ENCODE peak calls at places on chromosomes 11 and 22, in seven cellular contexts. One of them, this sample, is unnamed.

GRCh38 chr11:74316772-74317505 is 5.5 kb upstream of the P4HA3 start:
- DNase-seq in left ventricle myocardium inferior: no peak
- DNase-seq in activated B cell treated with CpG ODN at 0.5 μM for 24 hours: no peak
- DNase-seq in psoas muscle: no peak
- DNase-seq in fibroblast of villous mesenchyme: no peak
- DNase-seq in Panc1: no peak
- DNase-seq in AG10803: peak; percentile 50
- DNase-seq in this sample: peak; percentile 51

GRCh38 chr11:131748146-131749050 is 378.0 kb downstream of the NTM start:
- DNase-seq in left ventricle myocardium inferior: peak; percentile 48
- DNase-seq in activated B cell treated with CpG ODN at 0.5 μM for 24 hours: no peak
- DNase-seq in psoas muscle: peak; percentile 55
- DNase-seq in fibroblast of villous mesenchyme: peak; percentile 68
- DNase-seq in Panc1: no peak
- DNase-seq in AG10803: peak; percentile 71
- DNase-seq in this sample: peak; percentile 85

GRCh38 chr11:117449111-117449693 is 121.5 kb downstream of the CEP164 start:
- DNase-seq in left ventricle myocardium inferior: no peak
- DNase-seq in activated B cell treated with CpG ODN at 0.5 μM for 24 hours: no peak
- DNase-seq in psoas muscle: no peak
- DNase-seq in fibroblast of villous mesenchyme: no peak
- DNase-seq in Panc1: no peak
- DNase-seq in AG10803: no peak
- DNase-seq in this sample: peak; percentile 5

GRCh38 chr11:36509694-36510566 is at the start of gene TRAF6:
- DNase-seq in left ventricle myocardium inferior: peak; percentile 91
- DNase-seq in activated B cell treated with CpG ODN at 0.5 μM for 24 hours: peak; percentile 92
- DNase-seq in psoas muscle: peak; percentile 95
- DNase-seq in fibroblast of villous mesenchyme: peak; percentile 84
- DNase-seq in Panc1: peak; percentile 42
- DNase-seq in AG10803: peak; percentile 79
- DNase-seq in this sample: peak; percentile 87

GRCh38 chr11:130390071-130390758 is 38.2 kb downstream of the ADAMTS8 start:
- DNase-seq in left ventricle myocardium inferior: no peak
- DNase-seq in activated B cell treated with CpG ODN at 0.5 μM for 24 hours: no peak
- DNase-seq in psoas muscle: no peak
- DNase-seq in fibroblast of villous mesenchyme: peak; percentile 93
- DNase-seq in Panc1: peak; percentile 54
- DNase-seq in AG10803: peak; percentile 72
- DNase-seq in this sample: peak; percentile 89

GRCh38 chr11:11250470-11250869 is 102.6 kb downstream of the CSNK2A3 start:
- DNase-seq in left ventricle myocardium inferior: no peak
- DNase-seq in activated B cell treated with CpG ODN at 0.5 μM for 24 hours: no peak
- DNase-seq in psoas muscle: no peak
- DNase-seq in fibroblast of villous mesenchyme: peak; percentile 8
- DNase-seq in Panc1: no peak
- DNase-seq in AG10803: peak; percentile 7
- DNase-seq in this sample: no peak

GRCh38 chr11:69841859-69842698 is 22.9 kb upstream of the FGF3 start:
- DNase-seq in left ventricle myocardium inferior: no peak
- DNase-seq in activated B cell treated with CpG ODN at 0.5 μM for 24 hours: no peak
- DNase-seq in psoas muscle: no peak
- DNase-seq in fibroblast of villous mesenchyme: peak; percentile 3
- DNase-seq in Panc1: no peak
- DNase-seq in AG10803: no peak
- DNase-seq in this sample: peak; percentile 30

GRCh38 chr11:72741429-72741833 is 10.8 kb downstream of the ARAP1 start:
- DNase-seq in left ventricle myocardium inferior: peak; percentile 42
- DNase-seq in activated B cell treated with CpG ODN at 0.5 μM for 24 hours: no peak
- DNase-seq in psoas muscle: peak; percentile 63
- DNase-seq in fibroblast of villous mesenchyme: peak; percentile 52
- DNase-seq in Panc1: no peak
- DNase-seq in AG10803: no peak
- DNase-seq in this sample: peak; percentile 42

GRCh38 chr11:122900803-122901202 is 18.2 kb downstream of the JHY start:
- DNase-seq in left ventricle myocardium inferior: no peak
- DNase-seq in activated B cell treated with CpG ODN at 0.5 μM for 24 hours: no peak
- DNase-seq in psoas muscle: no peak
- DNase-seq in fibroblast of villous mesenchyme: no peak
- DNase-seq in Panc1: no peak
- DNase-seq in AG10803: peak; percentile 54
- DNase-seq in this sample: peak; percentile 59

GRCh38 chr11:71442123-71442522 is 6.1 kb downstream of the DHCR7 start:
- DNase-seq in left ventricle myocardium inferior: no peak
- DNase-seq in activated B cell treated with CpG ODN at 0.5 μM for 24 hours: no peak
- DNase-seq in psoas muscle: no peak
- DNase-seq in fibroblast of villous mesenchyme: no peak
- DNase-seq in Panc1: no peak
- DNase-seq in AG10803: no peak
- DNase-seq in this sample: no peak

GRCh38 chr22:36874309-36874696 is 13.5 kb downstream of the NCF4 start:
- DNase-seq in left ventricle myocardium inferior: no peak
- DNase-seq in activated B cell treated with CpG ODN at 0.5 μM for 24 hours: no peak
- DNase-seq in psoas muscle: no peak
- DNase-seq in fibroblast of villous mesenchyme: peak; percentile 4
- DNase-seq in Panc1: no peak
- DNase-seq in AG10803: no peak
- DNase-seq in this sample: no peak

GRCh38 chr11:70122490-70123198 is 44.5 kb downstream of the ANO1 start:
- DNase-seq in left ventricle myocardium inferior: no peak
- DNase-seq in activated B cell treated with CpG ODN at 0.5 μM for 24 hours: no peak
- DNase-seq in psoas muscle: no peak
- DNase-seq in fibroblast of villous mesenchyme: no peak
- DNase-seq in Panc1: no peak
- DNase-seq in AG10803: no peak
- DNase-seq in this sample: no peak

GRCh38 chr22:27719535-27720227 is 81.9 kb downstream of the MN1 start:
- DNase-seq in left ventricle myocardium inferior: no peak
- DNase-seq in activated B cell treated with CpG ODN at 0.5 μM for 24 hours: no peak
- DNase-seq in psoas muscle: peak; percentile 90
- DNase-seq in fibroblast of villous mesenchyme: no peak
- DNase-seq in Panc1: no peak
- DNase-seq in AG10803: peak; percentile 67
- DNase-seq in this sample: peak; percentile 36

GRCh38 chr11:2089536-2090165 is 49.5 kb downstream of the IGF2 start:
- DNase-seq in left ventricle myocardium inferior: no peak
- DNase-seq in activated B cell treated with CpG ODN at 0.5 μM for 24 hours: no peak
- DNase-seq in psoas muscle: peak; percentile 46
- DNase-seq in fibroblast of villous mesenchyme: peak; percentile 43
- DNase-seq in Panc1: no peak
- DNase-seq in AG10803: peak; percentile 29
- DNase-seq in this sample: peak; percentile 58

GRCh38 chr22:46674367-46674781 is 54.2 kb downstream of the GRAMD4 start:
- DNase-seq in left ventricle myocardium inferior: peak; percentile 66
- DNase-seq in activated B cell treated with CpG ODN at 0.5 μM for 24 hours: peak; percentile 73
- DNase-seq in psoas muscle: peak; percentile 84
- DNase-seq in fibroblast of villous mesenchyme: no peak
- DNase-seq in Panc1: no peak
- DNase-seq in AG10803: no peak
- DNase-seq in this sample: no peak

GRCh38 chr22:42064629-42065028 is 6.0 kb downstream of the NAGA start:
- DNase-seq in left ventricle myocardium inferior: no peak
- DNase-seq in activated B cell treated with CpG ODN at 0.5 μM for 24 hours: no peak
- DNase-seq in psoas muscle: no peak
- DNase-seq in fibroblast of villous mesenchyme: no peak
- DNase-seq in Panc1: no peak
- DNase-seq in AG10803: no peak
- DNase-seq in this sample: no peak

GRCh38 chr11:2898366-2899079 is 12.9 kb upstream of the CDKN1C start:
- DNase-seq in left ventricle myocardium inferior: peak; percentile 47
- DNase-seq in activated B cell treated with CpG ODN at 0.5 μM for 24 hours: no peak
- DNase-seq in psoas muscle: peak; percentile 76
- DNase-seq in fibroblast of villous mesenchyme: peak; percentile 93
- DNase-seq in Panc1: no peak
- DNase-seq in AG10803: peak; percentile 86
- DNase-seq in this sample: peak; percentile 95

GRCh38 chr22:22425783-22426624 is 82.5 kb downstream of the ZNF280B start:
- DNase-seq in left ventricle myocardium inferior: no peak
- DNase-seq in activated B cell treated with CpG ODN at 0.5 μM for 24 hours: no peak
- DNase-seq in psoas muscle: no peak
- DNase-seq in fibroblast of villous mesenchyme: no peak
- DNase-seq in Panc1: no peak
- DNase-seq in AG10803: no peak
- DNase-seq in this sample: no peak

GRCh38 chr11:65431452-65432132 is 9.0 kb downstream of the NEAT1 start:
- DNase-seq in left ventricle myocardium inferior: no peak
- DNase-seq in activated B cell treated with CpG ODN at 0.5 μM for 24 hours: no peak
- DNase-seq in psoas muscle: no peak
- DNase-seq in fibroblast of villous mesenchyme: peak; percentile 67
- DNase-seq in Panc1: no peak
- DNase-seq in AG10803: peak; percentile 44
- DNase-seq in this sample: peak; percentile 75

GRCh38 chr11:61543606-61544306 is 35.2 kb downstream of the LRRC10B start:
- DNase-seq in left ventricle myocardium inferior: no peak
- DNase-seq in activated B cell treated with CpG ODN at 0.5 μM for 24 hours: no peak
- DNase-seq in psoas muscle: no peak
- DNase-seq in fibroblast of villous mesenchyme: peak; percentile 41
- DNase-seq in Panc1: no peak
- DNase-seq in AG10803: peak; percentile 36
- DNase-seq in this sample: peak; percentile 26

GRCh38 chr11:110176366-110177056 is 83.3 kb downstream of the ZC3H12C start:
- DNase-seq in left ventricle myocardium inferior: no peak
- DNase-seq in activated B cell treated with CpG ODN at 0.5 μM for 24 hours: no peak
- DNase-seq in psoas muscle: no peak
- DNase-seq in fibroblast of villous mesenchyme: peak; percentile 58
- DNase-seq in Panc1: no peak
- DNase-seq in AG10803: peak; percentile 40
- DNase-seq in this sample: peak; percentile 64

GRCh38 chr11:110179064-110179463 is 85.9 kb downstream of the ZC3H12C start:
- DNase-seq in left ventricle myocardium inferior: no peak
- DNase-seq in activated B cell treated with CpG ODN at 0.5 μM for 24 hours: no peak
- DNase-seq in psoas muscle: no peak
- DNase-seq in fibroblast of villous mesenchyme: no peak
- DNase-seq in Panc1: no peak
- DNase-seq in AG10803: no peak
- DNase-seq in this sample: no peak

GRCh38 chr11:110173775-110174644 is 80.8 kb downstream of the ZC3H12C start:
- DNase-seq in left ventricle myocardium inferior: peak; percentile 64
- DNase-seq in activated B cell treated with CpG ODN at 0.5 μM for 24 hours: peak; percentile 34
- DNase-seq in psoas muscle: peak; percentile 76
- DNase-seq in fibroblast of villous mesenchyme: peak; percentile 71
- DNase-seq in Panc1: no peak
- DNase-seq in AG10803: peak; percentile 66
- DNase-seq in this sample: peak; percentile 93

GRCh38 chr11:110174645-110175310 is 81.6 kb downstream of the ZC3H12C start:
- DNase-seq in left ventricle myocardium inferior: no peak
- DNase-seq in activated B cell treated with CpG ODN at 0.5 μM for 24 hours: no peak
- DNase-seq in psoas muscle: no peak
- DNase-seq in fibroblast of villous mesenchyme: no peak
- DNase-seq in Panc1: no peak
- DNase-seq in AG10803: peak; percentile 29
- DNase-seq in this sample: peak; percentile 84

GRCh38 chr11:110177057-110177397 is 83.8 kb downstream of the ZC3H12C start:
- DNase-seq in left ventricle myocardium inferior: no peak
- DNase-seq in activated B cell treated with CpG ODN at 0.5 μM for 24 hours: no peak
- DNase-seq in psoas muscle: no peak
- DNase-seq in fibroblast of villous mesenchyme: no peak
- DNase-seq in Panc1: no peak
- DNase-seq in AG10803: no peak
- DNase-seq in this sample: no peak
- TF ChIP-seq CTCF in left ventricle myocardium inferior: no peak
- TF ChIP-seq CTCF in activated B cell treated with CpG ODN at 0.5 μM for 24 hours: no peak
- TF ChIP-seq CTCF in psoas muscle: no peak
- TF ChIP-seq CTCF in fibroblast of villous mesenchyme: no peak
- TF ChIP-seq CTCF in Panc1: no peak
- TF ChIP-seq CTCF in AG10803: no peak
- TF ChIP-seq CTCF in this sample: no peak

GRCh38 chr11:96241351-96241841 is 101.6 kb downstream of the MAML2 start:
- DNase-seq in left ventricle myocardium inferior: no peak
- DNase-seq in activated B cell treated with CpG ODN at 0.5 μM for 24 hours: no peak
- DNase-seq in psoas muscle: no peak
- DNase-seq in fibroblast of villous mesenchyme: no peak
- DNase-seq in Panc1: no peak
- DNase-seq in AG10803: no peak
- DNase-seq in this sample: no peak
- TF ChIP-seq CTCF in left ventricle myocardium inferior: no peak
- TF ChIP-seq CTCF in activated B cell treated with CpG ODN at 0.5 μM for 24 hours: no peak
- TF ChIP-seq CTCF in psoas muscle: no peak
- TF ChIP-seq CTCF in fibroblast of villous mesenchyme: peak; percentile 17
- TF ChIP-seq CTCF in Panc1: peak; percentile 66
- TF ChIP-seq CTCF in AG10803: no peak
- TF ChIP-seq CTCF in this sample: peak; percentile 41

DNA sequence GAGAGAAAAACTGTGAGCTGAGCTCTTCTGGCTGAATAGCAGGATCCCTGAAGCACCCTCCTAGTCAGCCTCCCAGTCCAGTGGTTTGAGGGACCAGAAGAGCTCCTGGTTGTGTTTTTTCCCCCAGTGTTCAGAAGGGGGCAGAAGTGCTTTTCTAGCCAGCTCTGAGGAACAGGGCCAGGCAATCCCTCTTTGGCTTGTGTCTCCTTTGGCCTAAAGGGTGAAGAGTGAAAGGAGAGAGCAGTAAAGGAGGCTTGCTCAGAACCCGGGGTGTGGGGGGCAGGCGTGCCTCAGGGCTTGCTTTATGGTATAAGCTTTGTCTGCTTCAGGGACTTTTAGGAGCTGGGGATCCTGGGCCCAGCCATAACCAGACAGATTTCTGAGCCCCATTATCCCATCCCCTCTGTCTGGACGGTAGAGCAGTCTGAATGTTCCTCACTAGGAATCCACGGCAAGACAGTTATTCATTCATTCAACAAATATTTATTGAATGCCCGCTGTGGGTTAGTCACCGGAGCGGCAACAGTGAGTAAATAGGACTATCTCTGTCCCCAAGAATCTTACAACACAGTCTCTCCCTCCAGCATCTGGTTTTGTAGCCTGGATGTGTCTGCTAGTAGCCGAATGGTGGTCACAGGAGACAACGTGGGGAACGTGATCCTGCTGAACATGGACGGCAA is 14.5 kb downstream of the ACP2 start:
- DNase-seq in left ventricle myocardium inferior: peak; percentile 33
- DNase-seq in activated B cell treated with CpG ODN at 0.5 μM for 24 hours: no peak
- DNase-seq in psoas muscle: peak; percentile 59
- DNase-seq in fibroblast of villous mesenchyme: peak; percentile 68
- DNase-seq in Panc1: peak; percentile 86
- DNase-seq in AG10803: peak; percentile 80
- DNase-seq in this sample: peak; percentile 76
- TF ChIP-seq CTCF in left ventricle myocardium inferior: peak; percentile 54
- TF ChIP-seq CTCF in activated B cell treated with CpG ODN at 0.5 μM for 24 hours: no peak
- TF ChIP-seq CTCF in psoas muscle: peak; percentile 16
- TF ChIP-seq CTCF in fibroblast of villous mesenchyme: peak; percentile 50
- TF ChIP-seq CTCF in Panc1: peak; percentile 81
- TF ChIP-seq CTCF in AG10803: peak; percentile 56
- TF ChIP-seq CTCF in this sample: peak; percentile 70

DNA sequence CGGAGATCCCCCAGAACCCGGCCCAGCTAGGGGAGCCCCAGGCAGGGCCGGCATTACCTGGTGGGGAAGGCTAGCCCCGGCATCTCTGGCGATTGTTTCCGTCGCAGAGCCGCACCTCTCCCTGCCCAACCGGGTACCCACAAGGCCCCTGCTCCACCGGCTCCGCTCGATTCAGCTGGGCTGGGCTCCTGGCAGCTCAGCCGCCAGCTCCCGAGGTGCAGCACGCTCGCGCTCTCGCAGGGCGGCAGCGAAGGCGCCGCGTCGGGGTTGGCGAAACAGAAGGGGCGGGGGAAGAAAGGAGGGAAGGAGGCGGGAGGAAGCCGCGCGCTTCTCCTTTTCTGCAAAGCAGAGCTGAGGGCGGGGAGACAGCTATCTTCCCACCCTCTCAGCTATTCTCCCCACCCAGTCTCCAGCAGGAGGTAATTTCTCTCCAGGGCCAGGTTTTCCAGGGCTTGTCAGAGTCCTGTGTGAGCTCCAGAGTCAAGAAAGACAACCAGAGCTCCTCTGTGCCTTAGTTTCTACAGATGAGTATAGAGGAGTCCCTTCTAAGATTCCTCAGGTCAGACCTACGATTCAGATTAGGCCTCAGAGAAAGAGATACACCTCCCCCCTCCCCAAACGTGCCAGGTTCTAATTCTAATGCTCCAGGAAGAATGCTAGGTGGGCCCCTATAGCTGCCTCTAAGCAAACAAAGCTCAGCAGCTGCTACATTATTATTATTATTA is 62.0 kb downstream of the PAK1 start:
- DNase-seq in left ventricle myocardium inferior: peak; percentile 81
- DNase-seq in activated B cell treated with CpG ODN at 0.5 μM for 24 hours: peak; percentile 70
- DNase-seq in psoas muscle: peak; percentile 91
- DNase-seq in fibroblast of villous mesenchyme: peak; percentile 83
- DNase-seq in Panc1: no peak
- DNase-seq in AG10803: peak; percentile 80
- DNase-seq in this sample: peak; percentile 91
- TF ChIP-seq CTCF in left ventricle myocardium inferior: peak; percentile 16
- TF ChIP-seq CTCF in activated B cell treated with CpG ODN at 0.5 μM for 24 hours: no peak
- TF ChIP-seq CTCF in psoas muscle: no peak
- TF ChIP-seq CTCF in fibroblast of villous mesenchyme: peak; percentile 9
- TF ChIP-seq CTCF in Panc1: no peak
- TF ChIP-seq CTCF in AG10803: peak; percentile 27
- TF ChIP-seq CTCF in this sample: no peak

This sample was measured in choroid plexus epithelial cell.